ENCODE peak calls at places on chromosomes 11 and 22, in five cellular contexts. Y is T-helper 1 cell; F is CD4-positive, alpha-beta T cell; Z is activated CD4-positive, CD25-positive, alpha-beta regulatory T cell treated with anti-CD3 and anti-CD28 coated beads, Interleukin-2, amount 50 U/mL, for 16 hours; G is activated CD4-positive, alpha-beta T cell treated with anti-CD3 and anti-CD28 coated beads, Interleukin-2, amount 10 ng/mL, durations not matched to agents 7 days and 5 days. R is an unnamed sample.

GRCh38 chr11:13094930-13095687 is 86.0 kb downstream of the RASSF10 start:
- DNase-seq in G (no peak), Y (no peak), F (no peak), Z (no peak), R (no peak)

GRCh38 chr11:105718641-105719040 is 108.8 kb downstream of the GRIA4 start:
- DNase-seq in Y (no peak), G (no peak), Z (no peak), F (no peak), R (no peak)

GRCh38 chr11:15603208-15603607 is 488.5 kb downstream of the INSC start:
- DNase-seq in Z (no peak), G (no peak), F (no peak), Y (no peak), R (no peak)

GRCh38 chr11:99601179-99601578 is 580.4 kb downstream of the CNTN5 start:
- DNase-seq in F (no peak), Z (no peak), G (no peak), Y (no peak), R (no peak)

GRCh38 chr11:26088391-26088790 is 243.5 kb upstream of the ANO3 start:
- DNase-seq in Y (no peak), F (no peak), G (no peak), Z (no peak), R (no peak)

GRCh38 chr22:27669798-27670599 is 131.6 kb downstream of the MN1 start:
- DNase-seq in Z (no peak), G (no peak), F (no peak), Y (no peak), R (no peak)

GRCh38 chr11:13984616-13985474 is 22.3 kb downstream of the SPON1 start:
- DNase-seq in G (no peak), Y (no peak), F (no peak), Z (no peak), R (no peak)

GRCh38 chr11:63920870-63921417 is 4.0 kb upstream of the RCOR2 start:
- DNase-seq in G (peak), Y (no peak), Z (no peak), F (peak), R (no peak)

GRCh38 chr22:29830585-29830984 is 7.5 kb downstream of the ASCC2 start:
- DNase-seq in Z (no peak), F (no peak), Y (no peak), G (no peak), R (no peak)

GRCh38 chr11:119421941-119422504 is 949 bp downstream of the THY1 start:
- DNase-seq in F (no peak), Y (no peak), G (no peak), Z (no peak), R (no peak)

GRCh38 chr11:61148016-61148640 is 13.1 kb downstream of the VPS37C start:
- DNase-seq in F (no peak), Z (no peak), Y (no peak), G (no peak), R (no peak)

GRCh38 chr11:134542401-134543143 is 130.5 kb upstream of the B3GAT1 start:
- DNase-seq in G (no peak), Z (no peak), F (no peak), Y (no peak), R (no peak)

GRCh38 chr11:116948375-116948774 is 111.0 kb upstream of the APOA1 start:
- DNase-seq in G (no peak), Y (peak), Z (no peak), F (no peak), R (no peak)

GRCh38 chr11:70483077-70483861 is 84.9 kb downstream of the CTTN start:
- DNase-seq in Z (no peak), F (no peak), G (no peak), Y (no peak), R (no peak)

GRCh38 chr11:1499261-1499890 is 12.8 kb upstream of the MOB2 start:
- DNase-seq in F (no peak), G (no peak), Z (no peak), Y (no peak), R (no peak)

GRCh38 chr11:119964136-119965025 is 173.5 kb downstream of the TRIM29 start:
- DNase-seq in Y (no peak), G (no peak), Z (no peak), F (no peak), R (no peak)

GRCh38 chr11:64826578-64827450 is 16.5 kb upstream of the MEN1 start:
- DNase-seq in Y (no peak), Z (no peak), F (no peak), G (no peak), R (no peak)

GRCh38 chr22:30320021-30320556 is 6.7 kb downstream of the TBC1D10A start:
- DNase-seq in F (no peak), G (no peak), Y (no peak), Z (no peak), R (no peak)

GRCh38 chr11:1202154-1202775 is 20.6 kb upstream of the MUC5B start:
- DNase-seq in Z (no peak), F (no peak), G (no peak), Y (peak), R (peak)

GRCh38 chr22:31680764-31681624 is 19.0 kb upstream of the PISD start:
- DNase-seq in Y (no peak), Z (no peak), G (no peak), F (no peak), R (no peak)

GRCh38 chr11:117328414-117329010 is 858 bp downstream of the CEP164 start:
- DNase-seq in Z (no peak), Y (no peak), F (no peak), G (peak), R (peak)

GRCh38 chr11:46901156-46901555 is 17.2 kb downstream of the LRP4 start:
- DNase-seq in Z (no peak), Y (no peak), G (no peak), F (no peak), R (no peak)

GRCh38 chr11:22416462-22416861 is 78.3 kb downstream of the SLC17A6 start:
- DNase-seq in Y (no peak), G (no peak), Z (no peak), F (no peak), R (no peak)

GRCh38 chr11:35714882-35715612 is 52.5 kb downstream of the TRIM44 start:
- DNase-seq in F (no peak), G (no peak), Y (peak), Z (no peak), R (no peak)

GRCh38 chr22:27391092-27391770 is 410.3 kb downstream of the MN1 start:
- DNase-seq in Z (no peak), Y (no peak), G (no peak), F (no peak), R (no peak)

GRCh38 chr11:10305262-10305963 is 540 bp downstream of the ADM start:
- DNase-seq in Z (no peak), Y (no peak), G (peak), F (no peak), R (peak)

GRCh38 chr11:78586452-78587046 is 11.9 kb upstream of the NARS2 start:
- DNase-seq in F (no peak), Z (no peak), Y (peak), G (no peak), R (peak)

GRCh38 chr22:30763815-30764686 is 69.4 kb downstream of the OSBP2 start:
- DNase-seq in F (peak), G (peak), Y (peak), Z (no peak), R (peak)

R was measured in Kasumi-1.